ENCODE peak calls at places on chromosomes 2 and 18, in seven cellular contexts. One of them, this sample, is unnamed.

GRCh38 chr2:68764041-68764780 is 29.6 kb downstream of the ARHGAP25 start:
- DNase-seq in HuH-7: no peak
- DNase-seq in prostate gland: no peak
- DNase-seq in right lobe of liver: no peak
- DNase-seq in bronchial epithelial cell: no peak
- DNase-seq in caudate nucleus: no peak
- DNase-seq in activated T-cell treated with anti-CD3 and anti-CD28 coated beads, Interleukin-2, amount 50 U/mL, for 72 hours: no peak
- DNase-seq in this sample: no peak

GRCh38 chr2:112547333-112547732 is 5.1 kb downstream of the POLR1B start:
- DNase-seq in HuH-7: peak
- DNase-seq in prostate gland: no peak
- DNase-seq in right lobe of liver: peak
- DNase-seq in bronchial epithelial cell: peak
- DNase-seq in caudate nucleus: no peak
- DNase-seq in activated T-cell treated with anti-CD3 and anti-CD28 coated beads, Interleukin-2, amount 50 U/mL, for 72 hours: no peak
- DNase-seq in this sample: peak

GRCh38 chr2:36441816-36442215 is 86.2 kb downstream of the CRIM1 start:
- DNase-seq in HuH-7: no peak
- DNase-seq in prostate gland: no peak
- DNase-seq in right lobe of liver: no peak
- DNase-seq in bronchial epithelial cell: no peak
- DNase-seq in caudate nucleus: no peak
- DNase-seq in activated T-cell treated with anti-CD3 and anti-CD28 coated beads, Interleukin-2, amount 50 U/mL, for 72 hours: no peak
- DNase-seq in this sample: peak

GRCh38 chr2:206800501-206801416 is 35.4 kb downstream of the FASTKD2 start:
- DNase-seq in HuH-7: peak
- DNase-seq in prostate gland: peak
- DNase-seq in right lobe of liver: no peak
- DNase-seq in bronchial epithelial cell: peak
- DNase-seq in caudate nucleus: peak
- DNase-seq in activated T-cell treated with anti-CD3 and anti-CD28 coated beads, Interleukin-2, amount 50 U/mL, for 72 hours: peak
- DNase-seq in this sample: peak

GRCh38 chr2:72886505-72887031 is 640 bp upstream of the SPR start:
- DNase-seq in HuH-7: no peak
- DNase-seq in prostate gland: no peak
- DNase-seq in right lobe of liver: no peak
- DNase-seq in bronchial epithelial cell: peak
- DNase-seq in caudate nucleus: no peak
- DNase-seq in activated T-cell treated with anti-CD3 and anti-CD28 coated beads, Interleukin-2, amount 50 U/mL, for 72 hours: no peak
- DNase-seq in this sample: peak

GRCh38 chr2:109214651-109215371 is 85.8 kb downstream of the SH3RF3 start:
- DNase-seq in HuH-7: no peak
- DNase-seq in prostate gland: no peak
- DNase-seq in right lobe of liver: no peak
- DNase-seq in bronchial epithelial cell: no peak
- DNase-seq in caudate nucleus: no peak
- DNase-seq in activated T-cell treated with anti-CD3 and anti-CD28 coated beads, Interleukin-2, amount 50 U/mL, for 72 hours: peak
- DNase-seq in this sample: no peak

GRCh38 chr2:54381293-54381692 is 74.8 kb upstream of the SPTBN1 start:
- DNase-seq in HuH-7: no peak
- DNase-seq in prostate gland: no peak
- DNase-seq in right lobe of liver: no peak
- DNase-seq in bronchial epithelial cell: no peak
- DNase-seq in caudate nucleus: no peak
- DNase-seq in activated T-cell treated with anti-CD3 and anti-CD28 coated beads, Interleukin-2, amount 50 U/mL, for 72 hours: no peak
- DNase-seq in this sample: no peak

GRCh38 chr18:22796069-22796468 is 137.1 kb upstream of the RBBP8 start:
- DNase-seq in HuH-7: no peak
- DNase-seq in prostate gland: no peak
- DNase-seq in right lobe of liver: no peak
- DNase-seq in bronchial epithelial cell: peak
- DNase-seq in caudate nucleus: no peak
- DNase-seq in activated T-cell treated with anti-CD3 and anti-CD28 coated beads, Interleukin-2, amount 50 U/mL, for 72 hours: no peak
- DNase-seq in this sample: peak

GRCh38 chr2:51483720-51484119 is 451.8 kb upstream of the NRXN1 start:
- DNase-seq in HuH-7: no peak
- DNase-seq in prostate gland: no peak
- DNase-seq in right lobe of liver: no peak
- DNase-seq in bronchial epithelial cell: no peak
- DNase-seq in caudate nucleus: no peak
- DNase-seq in activated T-cell treated with anti-CD3 and anti-CD28 coated beads, Interleukin-2, amount 50 U/mL, for 72 hours: no peak
- DNase-seq in this sample: no peak

GRCh38 chr2:50582164-50582563 is 449.8 kb downstream of the NRXN1 start:
- DNase-seq in HuH-7: no peak
- DNase-seq in prostate gland: no peak
- DNase-seq in right lobe of liver: peak
- DNase-seq in bronchial epithelial cell: no peak
- DNase-seq in caudate nucleus: no peak
- DNase-seq in activated T-cell treated with anti-CD3 and anti-CD28 coated beads, Interleukin-2, amount 50 U/mL, for 72 hours: no peak
- DNase-seq in this sample: peak

GRCh38 chr2:116094196-116094595 is 1651.8 kb downstream of the DPP10 start:
- DNase-seq in HuH-7: no peak
- DNase-seq in prostate gland: no peak
- DNase-seq in right lobe of liver: no peak
- DNase-seq in bronchial epithelial cell: no peak
- DNase-seq in caudate nucleus: no peak
- DNase-seq in activated T-cell treated with anti-CD3 and anti-CD28 coated beads, Interleukin-2, amount 50 U/mL, for 72 hours: no peak
- DNase-seq in this sample: peak

GRCh38 chr2:237085261-237086221 is at the start of gene COPS8:
- DNase-seq in HuH-7: peak
- DNase-seq in prostate gland: peak
- DNase-seq in right lobe of liver: peak
- DNase-seq in bronchial epithelial cell: peak
- DNase-seq in caudate nucleus: peak
- DNase-seq in activated T-cell treated with anti-CD3 and anti-CD28 coated beads, Interleukin-2, amount 50 U/mL, for 72 hours: peak
- DNase-seq in this sample: peak

GRCh38 chr2:153548536-153548935 is 70.0 kb upstream of the RPRM start:
- DNase-seq in HuH-7: no peak
- DNase-seq in prostate gland: no peak
- DNase-seq in right lobe of liver: no peak
- DNase-seq in bronchial epithelial cell: no peak
- DNase-seq in caudate nucleus: no peak
- DNase-seq in activated T-cell treated with anti-CD3 and anti-CD28 coated beads, Interleukin-2, amount 50 U/mL, for 72 hours: no peak
- DNase-seq in this sample: no peak

GRCh38 chr2:3639015-3639630 is 18.9 kb upstream of the ALLC start:
- DNase-seq in HuH-7: no peak
- DNase-seq in prostate gland: no peak
- DNase-seq in right lobe of liver: no peak
- DNase-seq in bronchial epithelial cell: no peak
- DNase-seq in caudate nucleus: no peak
- DNase-seq in activated T-cell treated with anti-CD3 and anti-CD28 coated beads, Interleukin-2, amount 50 U/mL, for 72 hours: no peak
- DNase-seq in this sample: no peak

GRCh38 chr2:30225131-30225762 is 6.1 kb upstream of the LBH start:
- DNase-seq in HuH-7: no peak
- DNase-seq in prostate gland: peak
- DNase-seq in right lobe of liver: no peak
- DNase-seq in bronchial epithelial cell: peak
- DNase-seq in caudate nucleus: no peak
- DNase-seq in activated T-cell treated with anti-CD3 and anti-CD28 coated beads, Interleukin-2, amount 50 U/mL, for 72 hours: peak
- DNase-seq in this sample: no peak

GRCh38 chr2:72130671-72131360 is 16.8 kb downstream of the CYP26B1 start:
- DNase-seq in HuH-7: no peak
- DNase-seq in prostate gland: no peak
- DNase-seq in right lobe of liver: no peak
- DNase-seq in bronchial epithelial cell: no peak
- DNase-seq in caudate nucleus: no peak
- DNase-seq in activated T-cell treated with anti-CD3 and anti-CD28 coated beads, Interleukin-2, amount 50 U/mL, for 72 hours: no peak
- DNase-seq in this sample: no peak

GRCh38 chr18:37778417-37779165 is 213.0 kb upstream of the CELF4 start:
- DNase-seq in HuH-7: peak
- DNase-seq in prostate gland: peak
- DNase-seq in right lobe of liver: peak
- DNase-seq in bronchial epithelial cell: peak
- DNase-seq in caudate nucleus: peak
- DNase-seq in activated T-cell treated with anti-CD3 and anti-CD28 coated beads, Interleukin-2, amount 50 U/mL, for 72 hours: peak
- DNase-seq in this sample: peak

GRCh38 chr2:46333912-46334311 is 36.7 kb downstream of the EPAS1 start:
- DNase-seq in HuH-7: no peak
- DNase-seq in prostate gland: no peak
- DNase-seq in right lobe of liver: no peak
- DNase-seq in bronchial epithelial cell: no peak
- DNase-seq in caudate nucleus: no peak
- DNase-seq in activated T-cell treated with anti-CD3 and anti-CD28 coated beads, Interleukin-2, amount 50 U/mL, for 72 hours: no peak
- DNase-seq in this sample: peak

GRCh38 chr2:234880551-234881211 is 71.1 kb upstream of the SH3BP4 start:
- DNase-seq in HuH-7: no peak
- DNase-seq in prostate gland: no peak
- DNase-seq in right lobe of liver: peak
- DNase-seq in bronchial epithelial cell: peak
- DNase-seq in caudate nucleus: no peak
- DNase-seq in activated T-cell treated with anti-CD3 and anti-CD28 coated beads, Interleukin-2, amount 50 U/mL, for 72 hours: peak
- DNase-seq in this sample: peak

GRCh38 chr2:164495491-164496223 is 125.6 kb downstream of the GRB14 start:
- DNase-seq in HuH-7: peak
- DNase-seq in prostate gland: no peak
- DNase-seq in right lobe of liver: no peak
- DNase-seq in bronchial epithelial cell: peak
- DNase-seq in caudate nucleus: no peak
- DNase-seq in activated T-cell treated with anti-CD3 and anti-CD28 coated beads, Interleukin-2, amount 50 U/mL, for 72 hours: no peak
- DNase-seq in this sample: peak

GRCh38 chr2:207663870-207664545 is 38.8 kb upstream of the METTL21A start:
- DNase-seq in HuH-7: no peak
- DNase-seq in prostate gland: no peak
- DNase-seq in right lobe of liver: no peak
- DNase-seq in bronchial epithelial cell: no peak
- DNase-seq in caudate nucleus: no peak
- DNase-seq in activated T-cell treated with anti-CD3 and anti-CD28 coated beads, Interleukin-2, amount 50 U/mL, for 72 hours: no peak
- DNase-seq in this sample: no peak

GRCh38 chr2:205198130-205198505 is 484.2 kb upstream of the NRP2 start:
- DNase-seq in HuH-7: no peak
- DNase-seq in prostate gland: no peak
- DNase-seq in right lobe of liver: no peak
- DNase-seq in bronchial epithelial cell: no peak
- DNase-seq in caudate nucleus: no peak
- DNase-seq in activated T-cell treated with anti-CD3 and anti-CD28 coated beads, Interleukin-2, amount 50 U/mL, for 72 hours: no peak
- DNase-seq in this sample: peak

GRCh38 chr2:39437522-39438296 is 624 bp upstream of the MAP4K3 start:
- DNase-seq in HuH-7: peak
- DNase-seq in prostate gland: peak
- DNase-seq in right lobe of liver: peak
- DNase-seq in bronchial epithelial cell: peak
- DNase-seq in caudate nucleus: no peak
- DNase-seq in activated T-cell treated with anti-CD3 and anti-CD28 coated beads, Interleukin-2, amount 50 U/mL, for 72 hours: peak
- DNase-seq in this sample: peak

GRCh38 chr2:120942658-120943057 is 207.0 kb downstream of the GLI2 start:
- DNase-seq in HuH-7: no peak
- DNase-seq in prostate gland: no peak
- DNase-seq in right lobe of liver: no peak
- DNase-seq in bronchial epithelial cell: no peak
- DNase-seq in caudate nucleus: no peak
- DNase-seq in activated T-cell treated with anti-CD3 and anti-CD28 coated beads, Interleukin-2, amount 50 U/mL, for 72 hours: no peak
- DNase-seq in this sample: no peak

GRCh38 chr2:240963065-240963375 is 35.4 kb upstream of the SNED1 start:
- DNase-seq in HuH-7: no peak
- DNase-seq in prostate gland: no peak
- DNase-seq in right lobe of liver: no peak
- DNase-seq in bronchial epithelial cell: no peak
- DNase-seq in caudate nucleus: no peak
- DNase-seq in activated T-cell treated with anti-CD3 and anti-CD28 coated beads, Interleukin-2, amount 50 U/mL, for 72 hours: no peak
- DNase-seq in this sample: no peak

GRCh38 chr18:33469699-33470098 is 29.2 kb upstream of the CCDC178 start:
- DNase-seq in HuH-7: no peak
- DNase-seq in prostate gland: no peak
- DNase-seq in right lobe of liver: no peak
- DNase-seq in bronchial epithelial cell: no peak
- DNase-seq in caudate nucleus: no peak
- DNase-seq in activated T-cell treated with anti-CD3 and anti-CD28 coated beads, Interleukin-2, amount 50 U/mL, for 72 hours: no peak
- DNase-seq in this sample: no peak

GRCh38 chr2:224780096-224780495 is 63.9 kb upstream of the CCDC195 start:
- DNase-seq in HuH-7: no peak
- DNase-seq in prostate gland: no peak
- DNase-seq in right lobe of liver: no peak
- DNase-seq in bronchial epithelial cell: no peak
- DNase-seq in caudate nucleus: no peak
- DNase-seq in activated T-cell treated with anti-CD3 and anti-CD28 coated beads, Interleukin-2, amount 50 U/mL, for 72 hours: no peak
- DNase-seq in this sample: no peak

GRCh38 chr18:40133253-40133652 is 1821.8 kb upstream of the PIK3C3 start:
- DNase-seq in HuH-7: no peak
- DNase-seq in prostate gland: no peak
- DNase-seq in right lobe of liver: no peak
- DNase-seq in bronchial epithelial cell: no peak
- DNase-seq in caudate nucleus: no peak
- DNase-seq in activated T-cell treated with anti-CD3 and anti-CD28 coated beads, Interleukin-2, amount 50 U/mL, for 72 hours: no peak
- DNase-seq in this sample: no peak

GRCh38 chr2:120629241-120629895 is 106.3 kb upstream of the GLI2 start:
- DNase-seq in HuH-7: no peak
- DNase-seq in prostate gland: no peak
- DNase-seq in right lobe of liver: no peak
- DNase-seq in bronchial epithelial cell: no peak
- DNase-seq in caudate nucleus: no peak
- DNase-seq in activated T-cell treated with anti-CD3 and anti-CD28 coated beads, Interleukin-2, amount 50 U/mL, for 72 hours: no peak
- DNase-seq in this sample: no peak

GRCh38 chr2:112938904-112939303 is 27.9 kb downstream of the IL37 start:
- DNase-seq in HuH-7: no peak
- DNase-seq in prostate gland: no peak
- DNase-seq in right lobe of liver: no peak
- DNase-seq in bronchial epithelial cell: peak
- DNase-seq in caudate nucleus: no peak
- DNase-seq in activated T-cell treated with anti-CD3 and anti-CD28 coated beads, Interleukin-2, amount 50 U/mL, for 72 hours: no peak
- DNase-seq in this sample: peak

GRCh38 chr2:18479901-18480369 is 80.5 kb downstream of the RDH14 start:
- DNase-seq in HuH-7: no peak
- DNase-seq in prostate gland: no peak
- DNase-seq in right lobe of liver: no peak
- DNase-seq in bronchial epithelial cell: no peak
- DNase-seq in caudate nucleus: no peak
- DNase-seq in activated T-cell treated with anti-CD3 and anti-CD28 coated beads, Interleukin-2, amount 50 U/mL, for 72 hours: no peak
- DNase-seq in this sample: no peak

GRCh38 chr2:19033240-19033639 is 325.2 kb downstream of the OSR1 start:
- DNase-seq in HuH-7: no peak
- DNase-seq in prostate gland: no peak
- DNase-seq in right lobe of liver: no peak
- DNase-seq in bronchial epithelial cell: no peak
- DNase-seq in caudate nucleus: no peak
- DNase-seq in activated T-cell treated with anti-CD3 and anti-CD28 coated beads, Interleukin-2, amount 50 U/mL, for 72 hours: no peak
- DNase-seq in this sample: no peak

GRCh38 chr18:6055711-6056110 is 160.4 kb upstream of the TMEM200C start:
- DNase-seq in HuH-7: no peak
- DNase-seq in prostate gland: no peak
- DNase-seq in right lobe of liver: no peak
- DNase-seq in bronchial epithelial cell: peak
- DNase-seq in caudate nucleus: no peak
- DNase-seq in activated T-cell treated with anti-CD3 and anti-CD28 coated beads, Interleukin-2, amount 50 U/mL, for 72 hours: no peak
- DNase-seq in this sample: no peak

GRCh38 chr2:74864728-74865722 is 31.1 kb downstream of the HK2 start:
- DNase-seq in HuH-7: no peak
- DNase-seq in prostate gland: no peak
- DNase-seq in right lobe of liver: no peak
- DNase-seq in bronchial epithelial cell: peak
- DNase-seq in caudate nucleus: no peak
- DNase-seq in activated T-cell treated with anti-CD3 and anti-CD28 coated beads, Interleukin-2, amount 50 U/mL, for 72 hours: no peak
- DNase-seq in this sample: peak

GRCh38 chr2:73386894-73387636 is 1.4 kb downstream of the ALMS1 start:
- DNase-seq in HuH-7: no peak
- DNase-seq in prostate gland: no peak
- DNase-seq in right lobe of liver: no peak
- DNase-seq in bronchial epithelial cell: no peak
- DNase-seq in caudate nucleus: no peak
- DNase-seq in activated T-cell treated with anti-CD3 and anti-CD28 coated beads, Interleukin-2, amount 50 U/mL, for 72 hours: no peak
- DNase-seq in this sample: no peak